ENCODE peak calls at places on chromosome 10, in four cellular contexts. One of them, this sample, is unnamed.

GRCh38 chr10:43229208-43230061 is 37.4 kb downstream of the RASGEF1A start:
- DNase-seq in NCI-H460: peak
- DNase-seq in SK-MEL-5: no peak
- DNase-seq in ureter: peak
- DNase-seq in this sample: no peak

GRCh38 chr10:69344591-69345244 is 66.4 kb downstream of the HK1 start:
- DNase-seq in NCI-H460: no peak
- DNase-seq in SK-MEL-5: no peak
- DNase-seq in ureter: no peak
- DNase-seq in this sample: no peak

GRCh38 chr10:11260136-11260535 is 242.5 kb downstream of the CELF2 start:
- DNase-seq in NCI-H460: no peak
- DNase-seq in SK-MEL-5: no peak
- DNase-seq in ureter: no peak
- DNase-seq in this sample: no peak

GRCh38 chr10:35640951-35641429 is 1.1 kb downstream of the FZD8 start:
- DNase-seq in NCI-H460: no peak
- DNase-seq in SK-MEL-5: peak
- DNase-seq in ureter: peak
- DNase-seq in this sample: peak

GRCh38 chr10:110490640-110491039 is 7.1 kb upstream of the DUSP5 start:
- DNase-seq in NCI-H460: no peak
- DNase-seq in SK-MEL-5: no peak
- DNase-seq in ureter: no peak
- DNase-seq in this sample: no peak

GRCh38 chr10:26579256-26580063 is 118.0 kb upstream of the PDSS1 start:
- DNase-seq in NCI-H460: no peak
- DNase-seq in SK-MEL-5: no peak
- DNase-seq in ureter: no peak
- DNase-seq in this sample: no peak

GRCh38 chr10:128859738-128860386 is 607.2 kb upstream of the MGMT start:
- DNase-seq in NCI-H460: peak
- DNase-seq in SK-MEL-5: peak
- DNase-seq in ureter: no peak
- DNase-seq in this sample: peak

GRCh38 chr10:123270221-123270620 is 116.0 kb downstream of the BUB3 start:
- DNase-seq in NCI-H460: no peak
- DNase-seq in SK-MEL-5: no peak
- DNase-seq in ureter: no peak
- DNase-seq in this sample: no peak

GRCh38 chr10:43057831-43058340 is 19.0 kb upstream of the RET start:
- DNase-seq in NCI-H460: no peak
- DNase-seq in SK-MEL-5: no peak
- DNase-seq in ureter: no peak
- DNase-seq in this sample: no peak

GRCh38 chr10:21315321-21316220 is 209.9 kb downstream of the SKIDA1 start:
- DNase-seq in NCI-H460: peak
- DNase-seq in SK-MEL-5: peak
- DNase-seq in ureter: peak
- DNase-seq in this sample: peak

GRCh38 chr10:60399343-60399742 is 9.7 kb upstream of the ANK3 start:
- DNase-seq in NCI-H460: no peak
- DNase-seq in SK-MEL-5: no peak
- DNase-seq in ureter: peak
- DNase-seq in this sample: no peak

GRCh38 chr10:61140765-61141392 is 196.9 kb upstream of the RHOBTB1 start:
- DNase-seq in NCI-H460: peak
- DNase-seq in SK-MEL-5: peak
- DNase-seq in ureter: no peak
- DNase-seq in this sample: peak